ENCODE peak calls at places on chromosome X, in four cellular contexts. S is GM10248, L is upper lobe of left lung, Q is PC-9. H is an unnamed sample.

GRCh38 chrX:68571292-68572256 is 72.7 kb downstream of the YIPF6 start:
- DNase-seq in S (no peak), L (no peak), Q (peak; percentile 64), H (no peak)

GRCh38 chrX:23403849-23404248 is 69.2 kb downstream of the PTCHD1 start:
- DNase-seq in S (no peak), L (no peak), Q (no peak), H (no peak)

GRCh38 chrX:45851434-45851991 is 650.8 kb upstream of the DIPK2B start:
- DNase-seq in S (peak; percentile 9), L (peak; percentile 28), Q (peak; percentile 64), H (no peak)

GRCh38 chrX:87374324-87374723 is 143.3 kb upstream of the KLHL4 start:
- DNase-seq in S (no peak), L (no peak), Q (no peak), H (no peak)

GRCh38 chrX:23699636-23700194 is 32.4 kb downstream of the PRDX4 start:
- DNase-seq in S (peak; percentile 24), L (peak; percentile 42), Q (no peak), H (no peak)

GRCh38 chrX:153886915-153887314 is 942 bp upstream of the L1CAM start:
- DNase-seq in S (no peak), L (no peak), Q (peak; percentile 74), H (no peak)

GRCh38 chrX:69107231-69107739 is 58.0 kb downstream of the PJA1 start:
- DNase-seq in S (no peak), L (no peak), Q (peak; percentile 56), H (no peak)

GRCh38 chrX:24148118-24148517 is 1.4 kb upstream of the ZFX start:
- DNase-seq in S (no peak), L (no peak), Q (no peak), H (no peak)

GRCh38 chrX:51461053-51462050 is 35.0 kb downstream of the NUDT11 start:
- DNase-seq in S (peak; percentile 19), L (no peak), Q (no peak), H (no peak)

GRCh38 chrX:40147399-40148188 is 49.8 kb upstream of the BCOR start:
- DNase-seq in S (no peak), L (no peak), Q (no peak), H (no peak)

GRCh38 chrX:131614241-131614640 is 70.4 kb downstream of the OR13H1 start:
- DNase-seq in S (no peak), L (no peak), Q (no peak), H (no peak)

GRCh38 chrX:120514236-120514635 is 45.1 kb upstream of the LAMP2 start:
- DNase-seq in S (peak; percentile 12), L (no peak), Q (no peak), H (no peak)

GRCh38 chrX:48488034-48488433 is 12.0 kb downstream of the FTSJ1 start:
- DNase-seq in S (no peak), L (no peak), Q (peak; percentile 58), H (no peak)

GRCh38 chrX:154717824-154718223 is 33.1 kb downstream of the GAB3 start:
- DNase-seq in S (no peak), L (no peak), Q (no peak), H (no peak)

GRCh38 chrX:119753639-119754257 is 4.6 kb upstream of the SOWAHD start:
- DNase-seq in S (no peak), L (no peak), Q (peak; percentile 64), H (no peak)

GRCh38 chrX:78652971-78653822 is 5.9 kb downstream of the RTL3 start:
- DNase-seq in S (no peak), L (no peak), Q (peak; percentile 40), H (no peak)

GRCh38 chrX:152819732-152820131 is 10.8 kb downstream of the CETN2 start:
- DNase-seq in S (no peak), L (no peak), Q (no peak), H (no peak)

GRCh38 chrX:120697053-120697452 is 67.2 kb upstream of the C1GALT1C1 start:
- DNase-seq in S (no peak), L (no peak), Q (no peak), H (no peak)

GRCh38 chrX:2497961-2498780 is 2.6 kb downstream of the DHRSX start:
- DNase-seq in S (no peak), L (no peak), Q (no peak), H (no peak)

GRCh38 chrX:47562615-47563243 is 1.7 kb downstream of the ARAF start:
- DNase-seq in S (peak; percentile 8), L (no peak), Q (no peak), H (no peak)

GRCh38 chrX:43860646-43861370 is 21.4 kb downstream of the MAOB start:
- DNase-seq in S (no peak), L (no peak), Q (no peak), H (peak; percentile 38)

GRCh38 chrX:139759637-139760036 is 51.7 kb upstream of the MCF2 start:
- DNase-seq in S (no peak), L (no peak), Q (no peak), H (no peak)

GRCh38 chrX:41245641-41246040 is 88.3 kb upstream of the DDX3X start:
- DNase-seq in S (no peak), L (no peak), Q (no peak), H (no peak)

GRCh38 chrX:3384330-3384729 is 37.9 kb upstream of the MXRA5 start:
- DNase-seq in S (no peak), L (no peak), Q (peak; percentile 74), H (no peak)

GRCh38 chrX:119672252-119672825 is 20.6 kb downstream of the SEPTIN6 start:
- DNase-seq in S (no peak), L (no peak), Q (peak; percentile 61), H (no peak)

GRCh38 chrX:154732421-154733071 is 18.3 kb downstream of the GAB3 start:
- DNase-seq in S (no peak), L (peak; percentile 45), Q (peak; percentile 78), H (no peak)

GRCh38 chrX:70168238-70169188 is 8.8 kb upstream of the DGAT2L6 start:
- DNase-seq in S (no peak), L (no peak), Q (peak; percentile 63), H (no peak)

GRCh38 chrX:130906776-130907175 is 3.8 kb upstream of the ENOX2 start:
- DNase-seq in S (no peak), L (no peak), Q (no peak), H (no peak)

DNA sequence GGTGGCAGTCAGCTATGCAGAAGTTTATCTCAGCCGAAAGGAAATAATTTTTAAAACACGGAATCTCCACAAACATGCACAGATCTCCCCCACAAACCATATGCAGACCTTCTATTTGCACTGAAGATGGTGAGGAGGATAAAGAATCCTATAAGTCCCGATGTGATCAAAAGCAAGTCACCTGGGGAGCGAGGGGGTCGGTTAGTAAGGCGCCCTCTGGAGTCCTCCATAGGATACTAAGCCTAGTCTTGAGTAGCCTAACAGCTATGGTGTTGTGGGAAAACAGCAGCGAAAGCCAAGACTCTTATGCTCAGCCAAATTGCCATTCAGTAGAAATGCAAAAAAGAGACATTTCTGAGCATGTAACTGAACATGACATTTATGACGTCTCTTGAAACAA is 210.9 kb downstream of the FRMPD4 start:
- DNase-seq in S (no peak), L (no peak), Q (no peak), H (no peak)
- TF ChIP-seq CTCF in S (no peak), L (no peak), Q (no peak), H (no peak)

GRCh38 chrX:151722241-151722846 is 6.5 kb downstream of the FATE1 start:
- DNase-seq in S (peak; percentile 30), L (peak; percentile 35), Q (no peak), H (no peak)
- TF ChIP-seq CTCF in S (no peak), L (peak; percentile 11), Q (no peak), H (no peak)

DNA sequence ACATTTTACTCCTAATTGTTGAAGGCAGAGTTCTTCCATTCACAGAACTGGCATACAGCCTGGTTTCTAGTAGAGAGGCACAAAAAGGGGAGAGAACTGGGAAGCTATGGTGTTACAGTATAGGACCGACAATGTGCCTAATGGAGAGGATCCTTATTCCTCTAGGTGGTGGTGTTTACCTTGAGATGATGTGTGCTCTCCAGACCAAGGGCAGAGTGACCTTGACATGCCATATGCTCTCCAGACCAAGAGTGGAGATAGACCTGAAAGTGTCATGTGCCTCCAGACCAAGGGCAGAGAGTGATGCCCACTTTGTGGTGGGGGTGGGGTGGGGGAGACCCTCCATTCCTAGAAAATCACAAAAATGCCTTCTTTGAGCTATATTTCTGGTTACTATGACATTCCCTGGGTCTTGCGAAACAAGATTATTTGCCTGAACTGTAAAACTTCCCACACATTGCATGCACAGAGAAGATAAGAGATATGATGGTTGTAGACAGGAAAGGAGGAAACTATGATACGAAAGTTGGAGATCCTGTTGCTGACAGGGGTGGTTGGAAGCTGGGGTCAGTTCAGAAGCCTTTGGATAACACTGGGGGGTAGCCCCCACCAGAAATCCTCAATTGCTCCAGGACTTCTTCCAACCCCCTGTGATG is 119.7 kb downstream of the TEX13C start:
- DNase-seq in S (no peak), L (no peak), Q (no peak), H (no peak)
- TF ChIP-seq CTCF in S (no peak), L (no peak), Q (no peak), H (no peak)

DNA sequence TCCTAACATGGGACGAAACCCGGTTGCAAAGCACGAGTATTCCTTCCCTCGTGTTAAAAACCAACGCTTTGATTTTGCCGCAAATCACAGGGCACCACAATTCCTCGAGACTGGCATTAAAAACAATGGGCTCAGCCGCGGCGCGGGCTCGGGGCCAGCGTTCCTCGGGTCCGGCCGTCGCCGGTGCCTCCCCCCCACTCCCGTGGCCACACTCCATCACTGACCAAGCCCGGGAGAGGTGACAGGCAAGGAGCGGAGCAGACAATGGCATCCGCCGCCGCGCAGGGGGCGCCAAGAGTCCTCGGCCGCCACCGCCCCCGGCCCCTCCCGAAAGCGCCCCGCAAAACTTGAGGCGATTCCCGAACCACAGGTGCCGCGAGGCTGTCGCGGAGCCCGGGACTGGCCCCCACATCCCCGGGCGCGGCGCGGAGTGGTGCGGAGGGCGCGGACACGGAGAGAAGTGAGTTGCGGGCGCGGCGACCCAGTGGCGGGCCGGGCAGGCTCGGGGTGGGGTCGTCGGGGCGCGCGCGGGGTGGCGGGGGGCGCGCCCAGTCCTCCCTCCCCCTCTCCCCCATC is 445 bp downstream of the AP1S2 start:
- DNase-seq in S (peak; percentile 62), L (peak; percentile 73), Q (peak; percentile 36), H (peak; percentile 46)
- TF ChIP-seq CTCF in S (peak; percentile 33), L (peak; percentile 16), Q (no peak), H (no peak)

GRCh38 chrX:38189431-38190128 is 31.1 kb downstream of the SRPX start:
- DNase-seq in S (no peak), L (no peak), Q (no peak), H (no peak)

DNA sequence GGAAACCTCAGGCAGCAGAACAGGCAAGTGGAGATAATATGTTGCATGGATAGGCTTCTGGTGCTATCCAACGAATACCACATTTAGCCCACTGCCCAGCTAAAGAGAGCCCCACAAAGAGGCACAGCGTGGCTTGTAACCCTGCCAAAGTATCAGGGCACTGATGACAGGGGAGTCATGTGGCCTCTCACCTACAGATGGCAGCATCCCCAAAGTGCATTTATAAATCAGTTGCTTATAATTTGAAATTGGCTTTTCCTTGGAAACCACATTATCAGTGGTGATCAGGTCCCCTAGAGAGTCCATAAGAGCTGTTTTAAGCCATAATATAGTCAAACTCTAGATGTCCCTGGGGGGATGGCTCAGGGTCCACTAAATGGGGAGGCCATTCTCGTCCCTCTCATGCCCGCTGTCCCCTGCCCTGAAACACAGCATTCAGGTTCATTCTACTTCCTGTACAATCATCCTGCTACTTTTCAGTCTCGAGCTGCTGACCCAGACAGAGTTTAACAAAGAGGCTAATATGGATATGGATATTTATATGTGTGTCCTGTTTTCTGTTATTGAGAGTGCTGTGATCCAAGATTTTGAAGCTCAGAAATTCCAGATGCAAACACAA is 28.6 kb downstream of the SRPX start:
- DNase-seq in S (no peak), L (no peak), Q (no peak), H (no peak)
- TF ChIP-seq CTCF in S (no peak), L (no peak), Q (no peak), H (no peak)

GRCh38 chrX:102548231-102548630 is 31.7 kb upstream of the TMSB15A start:
- DNase-seq in S (no peak), L (no peak), Q (no peak), H (no peak)
- TF ChIP-seq CTCF in S (no peak), L (no peak), Q (no peak), H (no peak)

GRCh38 chrX:107775734-107776511 is at the start of gene TSC22D3:
- DNase-seq in S (peak; percentile 58), L (peak; percentile 89), Q (peak; percentile 88), H (peak; percentile 80)
- TF ChIP-seq CTCF in S (no peak), L (peak; percentile 29), Q (no peak), H (no peak)